ENCODE peak calls at places on chromosomes 7 and 10, in seven cellular contexts. One of them, this sample, is unnamed.

GRCh38 chr7:114656471-114656870 is 241.9 kb downstream of the FOXP2 start:
- DNase-seq in HepG2: no peak
- DNase-seq in H1: no peak
- DNase-seq in SK-N-SH: no peak
- DNase-seq in GM12878: no peak
- DNase-seq in HCT116: no peak
- DNase-seq in K562: no peak
- DNase-seq in this sample: no peak

GRCh38 chr7:95691464-95691863 is 80.9 kb upstream of the DYNC1I1 start:
- DNase-seq in GM12878: no peak
- DNase-seq in HepG2: peak
- DNase-seq in HCT116: no peak
- DNase-seq in H1: no peak
- DNase-seq in SK-N-SH: no peak
- DNase-seq in K562: no peak
- DNase-seq in this sample: no peak

GRCh38 chr7:76054129-76055120 is 6.5 kb downstream of the MDH2 start:
- DNase-seq in HepG2: no peak
- DNase-seq in HCT116: no peak
- DNase-seq in GM12878: no peak
- DNase-seq in H1: no peak
- DNase-seq in K562: no peak
- DNase-seq in SK-N-SH: no peak
- DNase-seq in this sample: peak

GRCh38 chr7:120337308-120337907 is 64.4 kb downstream of the KCND2 start:
- DNase-seq in K562: peak
- DNase-seq in GM12878: no peak
- DNase-seq in SK-N-SH: peak
- DNase-seq in H1: no peak
- DNase-seq in HepG2: peak
- DNase-seq in HCT116: peak
- DNase-seq in this sample: peak

GRCh38 chr7:28879105-28879504 is 79.0 kb downstream of the TRIL start:
- DNase-seq in K562: no peak
- DNase-seq in H1: no peak
- DNase-seq in HepG2: no peak
- DNase-seq in SK-N-SH: no peak
- DNase-seq in HCT116: no peak
- DNase-seq in GM12878: no peak
- DNase-seq in this sample: no peak

GRCh38 chr7:8214162-8214897 is 47.6 kb downstream of the ICA1 start:
- DNase-seq in HepG2: no peak
- DNase-seq in H1: no peak
- DNase-seq in K562: no peak
- DNase-seq in SK-N-SH: no peak
- DNase-seq in HCT116: no peak
- DNase-seq in GM12878: no peak
- DNase-seq in this sample: no peak

GRCh38 chr7:33836797-33837355 is 68.5 kb upstream of the BMPER start:
- DNase-seq in HCT116: peak
- DNase-seq in SK-N-SH: peak
- DNase-seq in GM12878: no peak
- DNase-seq in H1: no peak
- DNase-seq in K562: peak
- DNase-seq in HepG2: no peak
- DNase-seq in this sample: no peak

GRCh38 chr10:124268976-124269375 is 149.7 kb downstream of the OAT start:
- DNase-seq in GM12878: no peak
- DNase-seq in K562: no peak
- DNase-seq in HepG2: no peak
- DNase-seq in H1: no peak
- DNase-seq in HCT116: no peak
- DNase-seq in SK-N-SH: no peak
- DNase-seq in this sample: no peak

GRCh38 chr7:98107313-98107691 is 640 bp downstream of the LMTK2 start:
- DNase-seq in HepG2: no peak
- DNase-seq in SK-N-SH: no peak
- DNase-seq in K562: peak
- DNase-seq in H1: no peak
- DNase-seq in HCT116: no peak
- DNase-seq in GM12878: no peak
- DNase-seq in this sample: no peak

GRCh38 chr7:152411389-152411788 is 24.4 kb downstream of the KMT2C start:
- DNase-seq in HepG2: no peak
- DNase-seq in HCT116: no peak
- DNase-seq in K562: no peak
- DNase-seq in SK-N-SH: peak
- DNase-seq in H1: no peak
- DNase-seq in GM12878: no peak
- DNase-seq in this sample: no peak

GRCh38 chr7:27640914-27641570 is 21.6 kb downstream of the HIBADH start:
- DNase-seq in K562: no peak
- DNase-seq in HCT116: no peak
- DNase-seq in GM12878: no peak
- DNase-seq in SK-N-SH: no peak
- DNase-seq in HepG2: peak
- DNase-seq in H1: no peak
- DNase-seq in this sample: no peak

GRCh38 chr7:140691368-140692045 is 5.0 kb upstream of the NDUFB2 start:
- DNase-seq in HepG2: no peak
- DNase-seq in H1: no peak
- DNase-seq in GM12878: no peak
- DNase-seq in SK-N-SH: no peak
- DNase-seq in K562: no peak
- DNase-seq in HCT116: no peak
- DNase-seq in this sample: no peak

GRCh38 chr10:78774999-78775711 is 293.6 kb upstream of the ZMIZ1 start:
- DNase-seq in SK-N-SH: no peak
- DNase-seq in HCT116: no peak
- DNase-seq in HepG2: peak
- DNase-seq in K562: no peak
- DNase-seq in GM12878: no peak
- DNase-seq in H1: no peak
- DNase-seq in this sample: no peak

GRCh38 chr10:30383366-30383765 is 34.3 kb upstream of the MTPAP start:
- DNase-seq in HCT116: no peak
- DNase-seq in SK-N-SH: no peak
- DNase-seq in GM12878: no peak
- DNase-seq in H1: no peak
- DNase-seq in HepG2: no peak
- DNase-seq in K562: no peak
- DNase-seq in this sample: no peak

GRCh38 chr10:79181227-79181626 is 112.5 kb downstream of the ZMIZ1 start:
- DNase-seq in K562: no peak
- DNase-seq in GM12878: no peak
- DNase-seq in HepG2: no peak
- DNase-seq in H1: no peak
- DNase-seq in SK-N-SH: no peak
- DNase-seq in HCT116: no peak
- DNase-seq in this sample: no peak

GRCh38 chr7:67463983-67464382 is 467.4 kb downstream of the TYW1 start:
- DNase-seq in GM12878: no peak
- DNase-seq in H1: no peak
- DNase-seq in HepG2: no peak
- DNase-seq in HCT116: no peak
- DNase-seq in K562: no peak
- DNase-seq in SK-N-SH: peak
- DNase-seq in this sample: no peak

GRCh38 chr7:1503390-1503789 is 799 bp downstream of the INTS1 start:
- DNase-seq in GM12878: no peak
- DNase-seq in HCT116: no peak
- DNase-seq in K562: no peak
- DNase-seq in H1: no peak
- DNase-seq in SK-N-SH: no peak
- DNase-seq in HepG2: no peak
- DNase-seq in this sample: no peak

GRCh38 chr10:6755891-6756460 is 175.9 kb upstream of the PRKCQ start:
- DNase-seq in HepG2: no peak
- DNase-seq in K562: no peak
- DNase-seq in SK-N-SH: no peak
- DNase-seq in GM12878: no peak
- DNase-seq in HCT116: no peak
- DNase-seq in H1: no peak
- DNase-seq in this sample: no peak

GRCh38 chr10:120493411-120494312 is 36.6 kb downstream of the PLPP4 start:
- DNase-seq in GM12878: peak
- DNase-seq in HepG2: no peak
- DNase-seq in SK-N-SH: no peak
- DNase-seq in HCT116: no peak
- DNase-seq in K562: no peak
- DNase-seq in H1: no peak
- DNase-seq in this sample: no peak

GRCh38 chr10:27482984-27483956 is 20.8 kb upstream of the RAB18 start:
- DNase-seq in H1: no peak
- DNase-seq in K562: no peak
- DNase-seq in SK-N-SH: no peak
- DNase-seq in HepG2: no peak
- DNase-seq in GM12878: no peak
- DNase-seq in HCT116: no peak
- DNase-seq in this sample: peak

GRCh38 chr10:58518775-58519174 is 6.1 kb downstream of the BICC1 start:
- DNase-seq in HCT116: no peak
- DNase-seq in K562: no peak
- DNase-seq in GM12878: no peak
- DNase-seq in H1: no peak
- DNase-seq in SK-N-SH: no peak
- DNase-seq in HepG2: no peak
- DNase-seq in this sample: no peak

GRCh38 chr7:91137969-91138368 is 126.3 kb upstream of the FZD1 start:
- DNase-seq in H1: no peak
- DNase-seq in SK-N-SH: no peak
- DNase-seq in HCT116: no peak
- DNase-seq in K562: no peak
- DNase-seq in HepG2: no peak
- DNase-seq in GM12878: no peak
- DNase-seq in this sample: no peak

GRCh38 chr10:80598084-80598798 is 60.5 kb downstream of the SH2D4B start:
- DNase-seq in K562: no peak
- DNase-seq in HepG2: no peak
- DNase-seq in H1: no peak
- DNase-seq in GM12878: peak
- DNase-seq in SK-N-SH: no peak
- DNase-seq in HCT116: no peak
- DNase-seq in this sample: no peak
- TF ChIP-seq JUND in K562: no peak
- TF ChIP-seq JUND in HepG2: no peak
- TF ChIP-seq JUND in H1: no peak
- TF ChIP-seq JUND in GM12878: no peak
- TF ChIP-seq JUND in SK-N-SH: no peak
- TF ChIP-seq JUND in HCT116: no peak
- TF ChIP-seq JUND in this sample: no peak

GRCh38 chr7:135233570-135233969 is at the start of gene STRA8:
- DNase-seq in GM12878: no peak
- DNase-seq in HCT116: no peak
- DNase-seq in K562: no peak
- DNase-seq in SK-N-SH: no peak
- DNase-seq in HepG2: no peak
- DNase-seq in H1: no peak
- DNase-seq in this sample: no peak
- TF ChIP-seq JUND in GM12878: no peak
- TF ChIP-seq JUND in HCT116: no peak
- TF ChIP-seq JUND in K562: no peak
- TF ChIP-seq JUND in SK-N-SH: no peak
- TF ChIP-seq JUND in HepG2: no peak
- TF ChIP-seq JUND in H1: no peak
- TF ChIP-seq JUND in this sample: no peak

DNA sequence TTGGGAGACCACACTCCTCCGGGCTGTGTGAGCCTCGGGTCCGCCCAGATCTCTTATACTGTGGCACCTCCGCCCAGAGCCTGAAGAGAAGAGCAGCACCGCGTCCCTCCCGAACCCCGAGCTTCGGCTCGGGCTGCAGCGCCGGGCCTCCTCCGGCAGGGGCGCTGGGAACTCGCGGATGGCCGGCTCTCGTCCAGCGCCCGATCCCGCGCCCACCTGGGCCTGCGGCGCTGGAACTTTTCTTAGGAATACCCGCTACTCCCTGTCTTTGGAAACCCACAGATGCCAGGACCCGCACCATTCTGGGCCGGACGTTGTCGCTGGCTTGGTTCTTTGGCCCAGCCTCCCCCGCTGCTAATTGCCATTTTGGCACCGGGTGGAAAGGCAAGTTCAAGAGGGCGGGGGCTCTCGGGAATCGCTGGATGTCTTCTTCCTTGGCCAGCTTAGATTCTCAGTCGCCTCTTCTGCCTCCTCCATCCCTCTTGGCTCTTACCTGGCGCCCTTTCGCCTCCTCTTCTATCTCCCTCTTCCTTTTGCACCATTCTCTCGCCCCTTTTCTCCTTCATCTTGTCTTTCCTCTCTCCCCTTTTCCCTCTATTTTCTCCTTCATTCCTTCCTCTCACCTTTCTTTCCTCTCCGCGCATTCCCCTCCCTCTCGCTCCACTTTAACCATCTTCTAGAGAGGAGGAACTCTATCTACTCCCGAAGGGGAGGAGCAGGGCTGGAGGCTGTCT is 2.1 kb upstream of the SORCS3 start:
- DNase-seq in SK-N-SH: peak
- DNase-seq in HCT116: no peak
- DNase-seq in HepG2: no peak
- DNase-seq in GM12878: no peak
- DNase-seq in K562: peak
- DNase-seq in H1: no peak
- DNase-seq in this sample: no peak
- TF ChIP-seq JUND in SK-N-SH: no peak
- TF ChIP-seq JUND in HCT116: no peak
- TF ChIP-seq JUND in HepG2: no peak
- TF ChIP-seq JUND in GM12878: no peak
- TF ChIP-seq JUND in K562: no peak
- TF ChIP-seq JUND in H1: no peak
- TF ChIP-seq JUND in this sample: no peak

GRCh38 chr7:107090452-107090851 is 45.9 kb downstream of the PRKAR2B start:
- DNase-seq in HCT116: no peak
- DNase-seq in HepG2: no peak
- DNase-seq in GM12878: no peak
- DNase-seq in H1: no peak
- DNase-seq in SK-N-SH: no peak
- DNase-seq in K562: no peak
- DNase-seq in this sample: no peak
- TF ChIP-seq JUND in HCT116: no peak
- TF ChIP-seq JUND in HepG2: no peak
- TF ChIP-seq JUND in GM12878: no peak
- TF ChIP-seq JUND in H1: no peak
- TF ChIP-seq JUND in SK-N-SH: no peak
- TF ChIP-seq JUND in K562: no peak
- TF ChIP-seq JUND in this sample: no peak

GRCh38 chr7:21175714-21176113 is 252.2 kb upstream of the SP4 start:
- DNase-seq in K562: no peak
- DNase-seq in H1: no peak
- DNase-seq in HCT116: no peak
- DNase-seq in GM12878: no peak
- DNase-seq in HepG2: no peak
- DNase-seq in SK-N-SH: no peak
- DNase-seq in this sample: no peak

GRCh38 chr7:21167942-21168341 is 259.9 kb upstream of the SP4 start:
- DNase-seq in HCT116: no peak
- DNase-seq in K562: no peak
- DNase-seq in GM12878: no peak
- DNase-seq in SK-N-SH: no peak
- DNase-seq in H1: no peak
- DNase-seq in HepG2: no peak
- DNase-seq in this sample: no peak

GRCh38 chr7:21169667-21170605 is 257.9 kb upstream of the SP4 start:
- DNase-seq in GM12878: no peak
- DNase-seq in HCT116: no peak
- DNase-seq in H1: peak
- DNase-seq in HepG2: no peak
- DNase-seq in SK-N-SH: no peak
- DNase-seq in K562: no peak
- DNase-seq in this sample: peak
- TF ChIP-seq JUND in GM12878: no peak
- TF ChIP-seq JUND in HCT116: no peak
- TF ChIP-seq JUND in H1: peak
- TF ChIP-seq JUND in HepG2: no peak
- TF ChIP-seq JUND in SK-N-SH: no peak
- TF ChIP-seq JUND in K562: no peak
- TF ChIP-seq JUND in this sample: no peak

This sample was measured in T47D.